ENCODE peak calls at places on chromosomes 3 and 15, in ten cellular contexts. One of them, this sample, is unnamed.

GRCh38 chr3:153052096-153052460 is 109.9 kb upstream of the RAP2B start:
- DNase-seq in midbrain: no peak
- DNase-seq in NCI-H510A treated with DMSO at 0.1 percent for 48 hours: no peak
- DNase-seq in T-helper 1 cell: no peak
- DNase-seq in hippocampal formation: no peak
- DNase-seq in T-cell: no peak
- DNase-seq in RPMI7951: peak; percentile 98
- DNase-seq in C1 segment of cervical spinal cord: no peak
- DNase-seq in NCI-H524: no peak
- DNase-seq in astrocyte of the spinal cord: peak; percentile 94
- DNase-seq in this sample: no peak

GRCh38 chr3:32276279-32276841 is 37.9 kb downstream of the CMTM8 start:
- DNase-seq in midbrain: no peak
- DNase-seq in NCI-H510A treated with DMSO at 0.1 percent for 48 hours: peak; percentile 64
- DNase-seq in T-helper 1 cell: no peak
- DNase-seq in hippocampal formation: no peak
- DNase-seq in T-cell: no peak
- DNase-seq in RPMI7951: no peak
- DNase-seq in C1 segment of cervical spinal cord: no peak
- DNase-seq in NCI-H524: no peak
- DNase-seq in astrocyte of the spinal cord: peak; percentile 33
- DNase-seq in this sample: no peak

GRCh38 chr3:13274125-13274873 is 145.8 kb downstream of the NUP210 start:
- DNase-seq in midbrain: no peak
- DNase-seq in NCI-H510A treated with DMSO at 0.1 percent for 48 hours: no peak
- DNase-seq in T-helper 1 cell: no peak
- DNase-seq in hippocampal formation: peak; percentile 22
- DNase-seq in T-cell: no peak
- DNase-seq in RPMI7951: no peak
- DNase-seq in C1 segment of cervical spinal cord: no peak
- DNase-seq in NCI-H524: no peak
- DNase-seq in astrocyte of the spinal cord: no peak
- DNase-seq in this sample: no peak

GRCh38 chr15:64101018-64101417 is 5.2 kb downstream of the SNX1 start:
- DNase-seq in midbrain: no peak
- DNase-seq in NCI-H510A treated with DMSO at 0.1 percent for 48 hours: no peak
- DNase-seq in T-helper 1 cell: no peak
- DNase-seq in hippocampal formation: no peak
- DNase-seq in T-cell: no peak
- DNase-seq in RPMI7951: no peak
- DNase-seq in C1 segment of cervical spinal cord: no peak
- DNase-seq in NCI-H524: no peak
- DNase-seq in astrocyte of the spinal cord: no peak
- DNase-seq in this sample: no peak

GRCh38 chr3:171860830-171861535 is 17.8 kb downstream of the TMEM212 start:
- DNase-seq in midbrain: no peak
- DNase-seq in NCI-H510A treated with DMSO at 0.1 percent for 48 hours: no peak
- DNase-seq in T-helper 1 cell: no peak
- DNase-seq in hippocampal formation: no peak
- DNase-seq in T-cell: no peak
- DNase-seq in RPMI7951: peak; percentile 78
- DNase-seq in C1 segment of cervical spinal cord: no peak
- DNase-seq in NCI-H524: no peak
- DNase-seq in astrocyte of the spinal cord: peak; percentile 82
- DNase-seq in this sample: no peak

GRCh38 chr3:138397983-138398382 is 36.4 kb upstream of the ESYT3 start:
- DNase-seq in midbrain: no peak
- DNase-seq in NCI-H510A treated with DMSO at 0.1 percent for 48 hours: no peak
- DNase-seq in T-helper 1 cell: no peak
- DNase-seq in hippocampal formation: peak; percentile 29
- DNase-seq in T-cell: no peak
- DNase-seq in RPMI7951: no peak
- DNase-seq in C1 segment of cervical spinal cord: no peak
- DNase-seq in NCI-H524: no peak
- DNase-seq in astrocyte of the spinal cord: no peak
- DNase-seq in this sample: peak; percentile 47

GRCh38 chr15:40380636-40381035 is 1.9 kb upstream of the KNSTRN start:
- DNase-seq in midbrain: no peak
- DNase-seq in NCI-H510A treated with DMSO at 0.1 percent for 48 hours: no peak
- DNase-seq in T-helper 1 cell: no peak
- DNase-seq in hippocampal formation: no peak
- DNase-seq in T-cell: no peak
- DNase-seq in RPMI7951: no peak
- DNase-seq in C1 segment of cervical spinal cord: no peak
- DNase-seq in NCI-H524: no peak
- DNase-seq in astrocyte of the spinal cord: no peak
- DNase-seq in this sample: no peak

GRCh38 chr3:112097378-112097777 is 11.2 kb downstream of the C3orf52 start:
- DNase-seq in midbrain: no peak
- DNase-seq in NCI-H510A treated with DMSO at 0.1 percent for 48 hours: peak; percentile 69
- DNase-seq in T-helper 1 cell: no peak
- DNase-seq in hippocampal formation: no peak
- DNase-seq in T-cell: no peak
- DNase-seq in RPMI7951: peak; percentile 98
- DNase-seq in C1 segment of cervical spinal cord: no peak
- DNase-seq in NCI-H524: no peak
- DNase-seq in astrocyte of the spinal cord: peak; percentile 99
- DNase-seq in this sample: no peak

GRCh38 chr3:114499986-114500385 is 206.2 kb downstream of the TIGIT start:
- DNase-seq in midbrain: no peak
- DNase-seq in NCI-H510A treated with DMSO at 0.1 percent for 48 hours: no peak
- DNase-seq in T-helper 1 cell: peak; percentile 15
- DNase-seq in hippocampal formation: no peak
- DNase-seq in T-cell: no peak
- DNase-seq in RPMI7951: peak; percentile 76
- DNase-seq in C1 segment of cervical spinal cord: no peak
- DNase-seq in NCI-H524: no peak
- DNase-seq in astrocyte of the spinal cord: peak; percentile 83
- DNase-seq in this sample: no peak

GRCh38 chr15:21261965-21262850 is 178.1 kb downstream of the POTEB3 start:
- DNase-seq in midbrain: no peak
- DNase-seq in NCI-H510A treated with DMSO at 0.1 percent for 48 hours: no peak
- DNase-seq in T-helper 1 cell: peak; percentile 12
- DNase-seq in hippocampal formation: no peak
- DNase-seq in T-cell: no peak
- DNase-seq in RPMI7951: peak; percentile 54
- DNase-seq in C1 segment of cervical spinal cord: no peak
- DNase-seq in NCI-H524: no peak
- DNase-seq in astrocyte of the spinal cord: peak; percentile 0
- DNase-seq in this sample: peak; percentile 0

GRCh38 chr3:135869439-135870105 is 96.0 kb upstream of the PPP2R3A start:
- DNase-seq in midbrain: no peak
- DNase-seq in NCI-H510A treated with DMSO at 0.1 percent for 48 hours: no peak
- DNase-seq in T-helper 1 cell: no peak
- DNase-seq in hippocampal formation: no peak
- DNase-seq in T-cell: no peak
- DNase-seq in RPMI7951: peak; percentile 82
- DNase-seq in C1 segment of cervical spinal cord: no peak
- DNase-seq in NCI-H524: peak; percentile 24
- DNase-seq in astrocyte of the spinal cord: no peak
- DNase-seq in this sample: no peak

GRCh38 chr15:68311859-68312557 is 34.5 kb downstream of the FEM1B start:
- DNase-seq in midbrain: no peak
- DNase-seq in NCI-H510A treated with DMSO at 0.1 percent for 48 hours: no peak
- DNase-seq in T-helper 1 cell: no peak
- DNase-seq in hippocampal formation: no peak
- DNase-seq in T-cell: no peak
- DNase-seq in RPMI7951: no peak
- DNase-seq in C1 segment of cervical spinal cord: no peak
- DNase-seq in NCI-H524: no peak
- DNase-seq in astrocyte of the spinal cord: no peak
- DNase-seq in this sample: no peak

GRCh38 chr3:174170248-174170647 is 688.9 kb upstream of the NAALADL2 start:
- DNase-seq in midbrain: no peak
- DNase-seq in NCI-H510A treated with DMSO at 0.1 percent for 48 hours: no peak
- DNase-seq in T-helper 1 cell: no peak
- DNase-seq in hippocampal formation: no peak
- DNase-seq in T-cell: no peak
- DNase-seq in RPMI7951: no peak
- DNase-seq in C1 segment of cervical spinal cord: no peak
- DNase-seq in NCI-H524: peak; percentile 23
- DNase-seq in astrocyte of the spinal cord: no peak
- DNase-seq in this sample: no peak

GRCh38 chr3:190575441-190576190 is 61.7 kb downstream of the IL1RAP start:
- DNase-seq in midbrain: no peak
- DNase-seq in NCI-H510A treated with DMSO at 0.1 percent for 48 hours: no peak
- DNase-seq in T-helper 1 cell: peak; percentile 59
- DNase-seq in hippocampal formation: no peak
- DNase-seq in T-cell: no peak
- DNase-seq in RPMI7951: no peak
- DNase-seq in C1 segment of cervical spinal cord: no peak
- DNase-seq in NCI-H524: no peak
- DNase-seq in astrocyte of the spinal cord: no peak
- DNase-seq in this sample: peak; percentile 33

GRCh38 chr15:101138913-101139880 is 112.7 kb downstream of the CHSY1 start:
- DNase-seq in midbrain: no peak
- DNase-seq in NCI-H510A treated with DMSO at 0.1 percent for 48 hours: no peak
- DNase-seq in T-helper 1 cell: no peak
- DNase-seq in hippocampal formation: no peak
- DNase-seq in T-cell: no peak
- DNase-seq in RPMI7951: peak; percentile 81
- DNase-seq in C1 segment of cervical spinal cord: no peak
- DNase-seq in NCI-H524: peak; percentile 87
- DNase-seq in astrocyte of the spinal cord: peak; percentile 88
- DNase-seq in this sample: no peak

GRCh38 chr3:43389388-43390254 is 103.3 kb downstream of the SNRK start:
- DNase-seq in midbrain: no peak
- DNase-seq in NCI-H510A treated with DMSO at 0.1 percent for 48 hours: no peak
- DNase-seq in T-helper 1 cell: peak; percentile 95
- DNase-seq in hippocampal formation: no peak
- DNase-seq in T-cell: peak; percentile 71
- DNase-seq in RPMI7951: peak; percentile 67
- DNase-seq in C1 segment of cervical spinal cord: no peak
- DNase-seq in NCI-H524: no peak
- DNase-seq in astrocyte of the spinal cord: peak; percentile 83
- DNase-seq in this sample: peak; percentile 31

GRCh38 chr15:60299452-60300047 is 98.2 kb downstream of the ANXA2 start:
- DNase-seq in midbrain: peak; percentile 53
- DNase-seq in NCI-H510A treated with DMSO at 0.1 percent for 48 hours: peak; percentile 97
- DNase-seq in T-helper 1 cell: no peak
- DNase-seq in hippocampal formation: peak; percentile 44
- DNase-seq in T-cell: no peak
- DNase-seq in RPMI7951: peak; percentile 51
- DNase-seq in C1 segment of cervical spinal cord: no peak
- DNase-seq in NCI-H524: peak; percentile 100
- DNase-seq in astrocyte of the spinal cord: peak; percentile 6
- DNase-seq in this sample: peak; percentile 30

GRCh38 chr3:87268646-87269211 is 7.7 kb downstream of the POU1F1 start:
- DNase-seq in midbrain: no peak
- DNase-seq in NCI-H510A treated with DMSO at 0.1 percent for 48 hours: no peak
- DNase-seq in T-helper 1 cell: no peak
- DNase-seq in hippocampal formation: no peak
- DNase-seq in T-cell: no peak
- DNase-seq in RPMI7951: no peak
- DNase-seq in C1 segment of cervical spinal cord: no peak
- DNase-seq in NCI-H524: no peak
- DNase-seq in astrocyte of the spinal cord: peak; percentile 53
- DNase-seq in this sample: no peak

This sample was measured in globus pallidus.